ENCODE peak calls at places on chromosomes 13 and 19, in five cellular contexts. K is neuronal stem cell; Z is fibroblast of lung; V is CD4-positive, alpha-beta memory T cell; U is CD8-positive, alpha-beta T cell. N is an unnamed sample. For H3K4me1 and H3K36me3, the result is how much of the 10 kb centered on the place peaks cover.

GRCh38 chr19:57135797-57136196 is 9.2 kb downstream of the ZIM3 start:
- DNase-seq in K (no peak), Z (no peak), V (no peak), U (no peak), N (no peak)

GRCh38 chr13:49357694-49358093 is 86.2 kb downstream of the CAB39L start:
- DNase-seq in K (no peak), Z (peak), V (no peak), U (no peak), N (no peak)

GRCh38 chr19:737591-738093 is 13.3 kb upstream of the MISP start:
- DNase-seq in K (no peak), Z (peak), V (peak), U (peak), N (peak)

GRCh38 chr19:38713227-38713649 is 31.0 kb downstream of the CAPN12 start:
- DNase-seq in K (no peak), Z (no peak), V (no peak), U (no peak), N (no peak)

GRCh38 chr13:34522818-34523217 is 419.3 kb upstream of the NBEA start:
- DNase-seq in K (no peak), Z (peak), V (no peak), U (no peak), N (no peak)

GRCh38 chr13:96141032-96141431 is 51.1 kb downstream of the HS6ST3 start:
- DNase-seq in K (no peak), Z (peak), V (no peak), U (no peak), N (no peak)

GRCh38 chr13:24281188-24282008 is 28.0 kb upstream of the C1QTNF9 start:
- DNase-seq in K (no peak), Z (no peak), V (no peak), U (no peak), N (no peak)

GRCh38 chr13:50156140-50156539 is 140.9 kb downstream of the KCNRG start:
- DNase-seq in K (no peak), Z (peak), V (no peak), U (no peak), N (peak)

GRCh38 chr13:99347911-99348451 is 40.8 kb upstream of the GPR183 start:
- DNase-seq in K (no peak), Z (no peak), V (no peak), U (no peak), N (no peak)

GRCh38 chr13:24606486-24607170 is 73.6 kb upstream of the ATP12A start:
- DNase-seq in K (no peak), Z (no peak), V (no peak), U (no peak), N (no peak)

GRCh38 chr19:17448190-17448967 is at the start of gene TMEM221:
- DNase-seq in K (no peak), Z (peak), V (peak), U (peak), N (peak)

GRCh38 chr19:49690073-49690655 is 752 bp upstream of the CPT1C start:
- DNase-seq in K (no peak), Z (no peak), V (no peak), U (no peak), N (no peak)

GRCh38 chr19:6734096-6734696 is 3.2 kb downstream of the GPR108 start:
- DNase-seq in K (no peak), Z (no peak), V (no peak), U (no peak), N (no peak)

GRCh38 chr19:6736917-6737283 is 480 bp downstream of the GPR108 start:
- DNase-seq in K (no peak), Z (no peak), V (no peak), U (no peak), N (peak)

GRCh38 chr19:6736169-6736916 is 1.0 kb downstream of the GPR108 start:
- DNase-seq in K (peak), Z (peak), V (peak), U (peak), N (peak)

GRCh38 chr19:6733338-6734095 is 3.9 kb downstream of the GPR108 start:
- DNase-seq in K (no peak), Z (no peak), V (no peak), U (no peak), N (no peak)

GRCh38 chr19:6735181-6735891 is 2.0 kb downstream of the GPR108 start:
- DNase-seq in K (no peak), Z (no peak), V (no peak), U (no peak), N (no peak)
- H3K4me3 ChIP-seq in K (no peak), Z (no peak), V (peak), U (no peak), N (peak)

GRCh38 chr13:80965097-80965496 is 624.2 kb upstream of the SPRY2 start:
- DNase-seq in K (no peak), Z (no peak), V (no peak), U (no peak), N (no peak)
- H3K4me1 ChIP-seq in K (under half), Z (under half), V (under half), U (under half), N (under half)

DNA sequence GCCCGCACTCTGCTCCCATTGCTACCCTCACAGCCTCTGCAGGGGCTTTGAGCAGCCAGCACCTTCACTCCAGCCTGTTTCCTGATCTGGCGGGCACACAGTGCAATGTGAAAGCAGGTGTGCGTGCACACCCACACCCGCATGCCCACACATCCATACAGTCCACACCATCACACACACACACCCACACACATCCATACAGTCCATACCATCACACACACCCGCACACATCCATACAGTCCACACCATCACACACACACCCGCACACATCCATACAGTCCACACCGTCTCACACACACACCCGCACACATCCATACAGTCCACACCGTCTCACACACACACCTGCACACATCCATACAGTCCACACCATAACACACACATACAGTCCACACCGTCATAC is 28.0 kb downstream of the PIAS4 start:
- DNase-seq in K (no peak), Z (peak), V (no peak), U (no peak), N (no peak)
- H3K36me3 ChIP-seq in K (half or more), Z (under half), V (under half), U (under half), N (under half)

GRCh38 chr19:48255376-48256303 is at the start of gene CARD8:
- DNase-seq in K (peak), Z (peak), V (peak), U (peak), N (peak)

GRCh38 chr19:48258350-48258749 is 2.6 kb upstream of the CARD8 start:
- DNase-seq in K (no peak), Z (peak), V (no peak), U (no peak), N (no peak)

GRCh38 chr19:48252625-48253024 is 3.1 kb downstream of the CARD8 start:
- DNase-seq in K (no peak), Z (no peak), V (no peak), U (no peak), N (no peak)

GRCh38 chr19:48253999-48254398 is 1.7 kb downstream of the CARD8 start:
- DNase-seq in K (no peak), Z (no peak), V (no peak), U (no peak), N (no peak)

GRCh38 chr19:48254529-48254970 is 1.2 kb downstream of the CARD8 start:
- DNase-seq in K (no peak), Z (no peak), V (no peak), U (no peak), N (no peak)
- H3K4me3 ChIP-seq in K (no peak), Z (peak), V (peak), U (peak), N (no peak)

GRCh38 chr19:44748426-44749254 is at the start of gene BCL3:
- DNase-seq in K (no peak), Z (no peak), V (peak), U (peak), N (no peak)
- H3K4me1 ChIP-seq in K (under half), Z (under half), V (half or more), U (half or more), N (under half)